ENCODE peak calls at places on chromosome 7, in nine cellular contexts. S is body of pancreas, Z is ovary, N is colonic mucosa, E is IMR-90, T is hepatocyte, H is upper lobe of right lung, R is tibial nerve, C is kidney. L is an unnamed sample.

GRCh38 chr7:88361357-88361756 is 54.7 kb upstream of the STEAP4 start:
- DNase-seq in S (no peak), Z (no peak), N (no peak), E (no peak), T (no peak), H (no peak), R (no peak), C (no peak), L (no peak)

GRCh38 chr7:131328387-131329175 is 905 bp downstream of the MKLN1 start:
- DNase-seq in S (no peak), Z (no peak), N (no peak), E (peak; percentile 41), T (no peak), H (no peak), R (peak; percentile 31), C (no peak), L (no peak)

GRCh38 chr7:80335473-80336232 is 176.2 kb downstream of the GNAT3 start:
- DNase-seq in S (no peak), Z (no peak), N (peak; percentile 58), E (peak; percentile 84), T (peak; percentile 76), H (no peak), R (no peak), C (no peak), L (no peak)

GRCh38 chr7:70614237-70614984 is 517.5 kb upstream of the GALNT17 start:
- DNase-seq in S (peak; percentile 77), Z (peak; percentile 66), N (peak; percentile 38), E (peak; percentile 30), T (peak; percentile 36), H (no peak), R (peak; percentile 63), C (peak; percentile 83), L (peak; percentile 68)

GRCh38 chr7:90512841-90513254 is 43.4 kb downstream of the PTTG1IP2 start:
- DNase-seq in S (no peak), Z (no peak), N (no peak), E (no peak), T (no peak), H (no peak), R (no peak), C (no peak), L (no peak)

GRCh38 chr7:157009778-157010587 is 480 bp downstream of the MNX1 start:
- DNase-seq in S (no peak), Z (no peak), N (no peak), E (no peak), T (no peak), H (no peak), R (no peak), C (no peak), L (no peak)

GRCh38 chr7:107469836-107470416 is at the start of gene GPR22:
- DNase-seq in S (no peak), Z (no peak), N (no peak), E (no peak), T (no peak), H (no peak), R (no peak), C (no peak), L (no peak)

GRCh38 chr7:106870983-106871410 is 5.9 kb downstream of the PIK3CG start:
- DNase-seq in S (no peak), Z (no peak), N (no peak), E (peak; percentile 49), T (no peak), H (no peak), R (no peak), C (no peak), L (no peak)

GRCh38 chr7:148334959-148335577 is 255.5 kb upstream of the C7orf33 start:
- DNase-seq in S (no peak), Z (no peak), N (no peak), E (no peak), T (peak; percentile 56), H (no peak), R (no peak), C (no peak), L (no peak)

DNA sequence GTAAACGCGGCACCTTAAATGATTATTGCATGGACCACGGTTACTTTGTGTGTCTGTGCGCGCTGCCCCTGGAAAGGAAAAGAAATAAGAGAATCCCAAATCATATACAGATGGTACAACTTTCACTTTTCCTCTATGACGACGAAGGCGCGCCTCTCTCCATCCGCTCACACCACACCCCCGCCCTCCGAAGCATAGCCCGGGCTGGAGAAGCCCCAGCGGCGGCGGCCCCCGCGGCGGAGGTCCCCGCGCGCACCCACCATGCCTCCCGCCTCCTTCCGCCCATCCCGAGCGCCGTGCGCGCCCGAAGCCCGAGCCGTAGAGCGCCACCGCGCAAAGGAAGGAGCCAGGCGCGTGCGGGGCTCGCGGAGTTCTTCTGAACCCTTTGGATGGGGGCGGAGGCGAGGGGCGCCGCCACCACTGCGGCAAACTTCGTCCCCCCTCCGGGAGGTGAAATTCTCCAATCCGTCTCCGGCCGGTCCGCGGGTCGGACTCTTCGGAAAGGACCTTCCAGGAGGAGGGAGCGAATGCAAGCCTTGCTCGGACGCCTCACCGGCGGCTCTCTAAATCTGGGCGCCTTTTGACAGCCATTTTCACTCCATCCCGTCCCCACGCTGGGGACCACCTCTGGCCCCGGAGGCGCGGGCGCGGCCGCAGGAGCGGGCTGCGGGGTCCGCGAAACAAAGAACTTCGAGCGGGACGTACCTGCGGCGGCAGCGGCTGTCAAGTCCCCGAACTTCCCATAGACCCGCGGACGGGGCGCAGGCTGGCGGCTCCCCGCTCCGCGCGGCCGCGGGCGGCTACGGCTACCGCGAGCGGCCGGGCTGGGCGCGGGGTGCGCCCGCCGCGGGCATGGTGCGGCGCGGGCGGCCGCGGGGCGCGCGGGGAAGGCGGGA is 495 bp downstream of the GLI3 start:
- DNase-seq in S (peak; percentile 16), Z (peak; percentile 80), N (peak; percentile 34), E (peak; percentile 72), T (peak; percentile 73), H (peak; percentile 72), R (no peak), C (peak; percentile 86), L (no peak)
- H3K27ac ChIP-seq in S (peak overlapping the region; percentile 48), Z (peak overlapping the region; percentile 94), N (peak overlapping the region; percentile 69), E (peak overlapping the region; percentile 88), T (peak overlapping the region; percentile 95), H (peak overlapping the region; percentile 80), R (peak overlapping the region; percentile 88), C (peak overlapping the region; percentile 35), L (no peak overlapping the region)

DNA sequence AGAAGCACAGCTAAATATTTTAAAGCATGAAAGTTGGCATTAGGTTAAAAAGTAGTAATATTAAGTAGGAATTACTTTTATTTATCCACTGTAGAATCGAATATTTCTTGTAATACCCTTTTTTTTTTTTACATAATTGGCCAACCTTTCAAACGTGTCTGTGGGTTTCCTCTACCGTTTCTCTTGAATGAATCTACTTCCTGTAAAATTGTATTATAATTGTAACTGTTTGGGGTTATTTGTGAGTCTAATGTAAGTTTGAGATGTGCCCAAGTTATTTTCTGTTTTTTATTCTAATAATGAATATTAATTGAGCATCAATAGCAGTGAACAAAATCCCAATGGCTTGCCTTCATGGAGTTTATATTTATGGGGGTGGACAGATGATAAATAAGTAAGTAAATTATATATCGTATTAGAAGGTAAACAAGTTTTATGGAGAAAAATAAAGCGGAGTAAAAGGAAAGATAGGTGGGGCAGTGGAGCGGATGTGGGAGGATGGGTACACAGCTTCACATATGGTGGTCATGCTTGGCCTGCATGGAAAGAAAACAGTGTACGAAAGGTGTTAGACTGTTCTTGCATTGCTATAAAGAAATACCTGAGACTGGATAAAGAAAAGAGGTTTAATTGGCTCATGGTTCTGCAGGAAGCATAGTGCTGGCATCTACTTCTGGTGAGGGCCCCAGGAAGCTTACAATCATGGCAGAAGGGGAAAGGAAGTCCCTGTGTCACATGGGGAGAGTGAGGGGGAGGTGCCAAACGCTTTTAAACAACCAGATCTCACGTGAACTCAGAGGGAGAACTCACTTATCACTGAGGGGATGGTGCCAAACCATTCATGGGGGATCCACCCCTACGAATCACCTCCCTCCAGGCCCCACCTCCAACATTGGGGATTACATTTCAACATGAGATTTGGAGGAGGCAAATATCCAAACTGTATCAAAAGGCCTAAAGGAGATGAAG is 5.4 kb downstream of the TSPAN13 start:
- DNase-seq in S (no peak), Z (no peak), N (no peak), E (no peak), T (no peak), H (no peak), R (no peak), C (no peak), L (no peak)
- H3K27ac ChIP-seq in S (no peak overlapping the region), Z (no peak overlapping the region), N (no peak overlapping the region), E (no peak overlapping the region), T (no peak overlapping the region), H (no peak overlapping the region), R (no peak overlapping the region), C (no peak overlapping the region), L (no peak overlapping the region)

GRCh38 chr7:42492895-42493294 is 255.9 kb upstream of the GLI3 start:
- DNase-seq in S (no peak), Z (no peak), N (no peak), E (no peak), T (no peak), H (no peak), R (no peak), C (no peak), L (no peak)
- H3K27ac ChIP-seq in S (no peak overlapping the region), Z (peak overlapping the region; percentile 52), N (no peak overlapping the region), E (no peak overlapping the region), T (no peak overlapping the region), H (no peak overlapping the region), R (peak overlapping the region; percentile 84), C (no peak overlapping the region), L (no peak overlapping the region)

GRCh38 chr7:2490306-2490705 is 14.1 kb upstream of the GRIFIN start:
- DNase-seq in S (peak; percentile 9), Z (no peak), N (no peak), E (no peak), T (no peak), H (no peak), R (no peak), C (peak; percentile 79), L (no peak)

GRCh38 chr7:2484868-2485267 is 8.7 kb upstream of the GRIFIN start:
- DNase-seq in S (no peak), Z (no peak), N (no peak), E (no peak), T (no peak), H (no peak), R (no peak), C (no peak), L (no peak)

GRCh38 chr7:2488681-2489080 is 12.5 kb upstream of the GRIFIN start:
- DNase-seq in S (no peak), Z (no peak), N (no peak), E (no peak), T (no peak), H (no peak), R (no peak), C (peak; percentile 78), L (no peak)

GRCh38 chr7:2488272-2488645 is 12.1 kb upstream of the GRIFIN start:
- DNase-seq in S (peak; percentile 39), Z (no peak), N (no peak), E (no peak), T (no peak), H (no peak), R (peak; percentile 64), C (peak; percentile 90), L (no peak)

DNA sequence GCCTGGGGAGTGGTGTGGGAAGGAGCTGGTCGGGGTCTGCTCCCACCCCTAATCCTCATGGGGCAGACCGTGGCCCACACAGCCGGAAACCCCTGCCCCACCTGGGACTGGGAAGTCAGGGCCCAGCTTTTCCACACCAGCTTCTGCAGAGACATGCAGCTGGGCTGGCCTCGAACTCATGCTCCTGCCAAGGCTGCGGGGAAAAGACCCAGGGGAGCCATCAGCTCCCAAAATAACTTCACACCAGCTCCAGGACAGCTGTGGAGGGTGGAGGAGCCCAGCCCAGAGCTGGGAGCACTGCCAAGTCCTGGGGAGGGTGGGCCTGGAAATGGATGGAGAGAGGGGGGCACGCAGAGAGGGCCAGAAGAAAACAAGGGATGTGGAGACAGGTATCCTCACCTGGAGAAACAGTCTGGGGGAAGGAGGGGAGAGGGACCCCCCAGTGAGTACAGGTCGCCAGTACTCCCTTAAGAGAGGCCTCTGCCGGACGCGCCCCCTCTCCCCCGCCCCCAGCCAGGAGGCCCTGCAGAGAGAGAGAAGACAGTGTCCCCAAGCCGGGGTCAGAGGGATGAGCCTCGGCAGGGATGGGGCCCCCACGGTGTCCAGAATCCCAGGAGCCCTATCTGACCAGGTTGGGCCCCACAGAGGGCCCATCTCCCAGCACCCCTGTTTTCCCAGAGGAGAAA is 11.5 kb upstream of the GRIFIN start:
- DNase-seq in S (peak; percentile 10), Z (peak; percentile 50), N (no peak), E (no peak), T (no peak), H (no peak), R (no peak), C (peak; percentile 85), L (no peak)
- H3K27ac ChIP-seq in S (peak overlapping the region; percentile 5), Z (no peak overlapping the region), N (no peak overlapping the region), E (no peak overlapping the region), T (no peak overlapping the region), H (no peak overlapping the region), R (peak overlapping the region; percentile 75), C (no peak overlapping the region), L (no peak overlapping the region)

L was measured in substantia nigra.